ENCODE peak calls at places on chromosomes 5 and 9, in five cellular contexts. One of them, this sample, is unnamed. For H3K9me3, the result is how much of the 10 kb centered on the place peaks cover.

GRCh38 chr9:35996358-35996970 is 38.5 kb upstream of the OR2S2 start:
- DNase-seq in right atrium auricular region: no peak
- DNase-seq in stomach: no peak
- DNase-seq in H9: peak
- DNase-seq in small intestine: no peak
- DNase-seq in this sample: no peak

GRCh38 chr5:158135682-158136176 is 276.8 kb upstream of the CLINT1 start:
- DNase-seq in small intestine: no peak
- DNase-seq in H9: peak
- DNase-seq in right atrium auricular region: no peak
- DNase-seq in stomach: no peak
- DNase-seq in this sample: peak

GRCh38 chr5:138753794-138754698 is 821 bp downstream of the CTNNA1 start:
- DNase-seq in small intestine: peak
- DNase-seq in H9: peak
- DNase-seq in stomach: peak
- DNase-seq in right atrium auricular region: peak
- DNase-seq in this sample: no peak

GRCh38 chr9:93139365-93140182 is 5.5 kb upstream of the NINJ1 start:
- DNase-seq in stomach: no peak
- DNase-seq in small intestine: no peak
- DNase-seq in H9: no peak
- DNase-seq in right atrium auricular region: no peak
- DNase-seq in this sample: no peak

GRCh38 chr5:170576602-170577584 is 73.1 kb downstream of the KCNIP1 start:
- DNase-seq in stomach: no peak
- DNase-seq in right atrium auricular region: no peak
- DNase-seq in small intestine: peak
- DNase-seq in H9: no peak
- DNase-seq in this sample: no peak

GRCh38 chr5:115602585-115603125 is 376 bp upstream of the TICAM2 start:
- DNase-seq in right atrium auricular region: no peak
- DNase-seq in stomach: no peak
- DNase-seq in H9: no peak
- DNase-seq in small intestine: no peak
- DNase-seq in this sample: no peak

GRCh38 chr5:156594406-156594805 is 255.7 kb upstream of the PPP1R2B start:
- DNase-seq in right atrium auricular region: no peak
- DNase-seq in H9: no peak
- DNase-seq in small intestine: no peak
- DNase-seq in stomach: no peak
- DNase-seq in this sample: no peak

GRCh38 chr9:6944093-6944551 is 186.3 kb downstream of the KDM4C start:
- DNase-seq in small intestine: peak
- DNase-seq in right atrium auricular region: no peak
- DNase-seq in stomach: no peak
- DNase-seq in H9: no peak
- DNase-seq in this sample: no peak

GRCh38 chr5:96809898-96810297 is 2.2 kb upstream of the ERAP1 start:
- DNase-seq in stomach: no peak
- DNase-seq in H9: no peak
- DNase-seq in small intestine: no peak
- DNase-seq in right atrium auricular region: no peak
- DNase-seq in this sample: no peak

GRCh38 chr5:36657563-36657995 is 51.2 kb downstream of the SLC1A3 start:
- DNase-seq in H9: no peak
- DNase-seq in stomach: peak
- DNase-seq in small intestine: peak
- DNase-seq in right atrium auricular region: peak
- DNase-seq in this sample: no peak

GRCh38 chr5:150227606-150228273 is 37.9 kb downstream of the SLC6A7 start:
- DNase-seq in right atrium auricular region: no peak
- DNase-seq in stomach: no peak
- DNase-seq in H9: no peak
- DNase-seq in small intestine: no peak
- DNase-seq in this sample: no peak

GRCh38 chr5:100553209-100553608 is 18.0 kb downstream of the FAM174A start:
- DNase-seq in stomach: no peak
- DNase-seq in H9: no peak
- DNase-seq in small intestine: no peak
- DNase-seq in right atrium auricular region: no peak
- DNase-seq in this sample: no peak

GRCh38 chr5:178992291-178992895 is 2.7 kb downstream of the GRM6 start:
- DNase-seq in stomach: no peak
- DNase-seq in small intestine: no peak
- DNase-seq in right atrium auricular region: no peak
- DNase-seq in H9: no peak
- DNase-seq in this sample: no peak

GRCh38 chr5:61467766-61468482 is 135.9 kb downstream of the ZSWIM6 start:
- DNase-seq in H9: no peak
- DNase-seq in right atrium auricular region: no peak
- DNase-seq in stomach: no peak
- DNase-seq in small intestine: no peak
- DNase-seq in this sample: no peak

GRCh38 chr9:71737455-71737854 is 30.9 kb downstream of the CEMIP2 start:
- DNase-seq in small intestine: peak
- DNase-seq in stomach: peak
- DNase-seq in H9: no peak
- DNase-seq in right atrium auricular region: no peak
- DNase-seq in this sample: no peak

GRCh38 chr5:91598216-91598615 is 215.1 kb upstream of the ARRDC3 start:
- DNase-seq in H9: no peak
- DNase-seq in right atrium auricular region: no peak
- DNase-seq in stomach: no peak
- DNase-seq in small intestine: no peak
- DNase-seq in this sample: no peak

GRCh38 chr9:127634021-127634420 is 21.9 kb downstream of the STXBP1 start:
- DNase-seq in right atrium auricular region: no peak
- DNase-seq in stomach: no peak
- DNase-seq in small intestine: peak
- DNase-seq in H9: no peak
- DNase-seq in this sample: no peak

GRCh38 chr5:94375801-94376200 is 242.6 kb downstream of the KIAA0825 start:
- DNase-seq in stomach: no peak
- DNase-seq in right atrium auricular region: no peak
- DNase-seq in H9: no peak
- DNase-seq in small intestine: peak
- DNase-seq in this sample: no peak

GRCh38 chr9:131402073-131402472 is 8.2 kb downstream of the PRRC2B start:
- DNase-seq in right atrium auricular region: no peak
- DNase-seq in H9: no peak
- DNase-seq in stomach: no peak
- DNase-seq in small intestine: no peak
- DNase-seq in this sample: no peak

GRCh38 chr5:170791325-170791954 is 7.9 kb downstream of the GABRP start:
- DNase-seq in stomach: peak
- DNase-seq in right atrium auricular region: peak
- DNase-seq in small intestine: peak
- DNase-seq in H9: peak
- DNase-seq in this sample: peak

GRCh38 chr5:142246263-142246662 is 78.6 kb downstream of the SPRY4 start:
- DNase-seq in small intestine: no peak
- DNase-seq in H9: no peak
- DNase-seq in stomach: peak
- DNase-seq in right atrium auricular region: peak
- DNase-seq in this sample: no peak

GRCh38 chr9:130599625-130600024 is 20.2 kb downstream of the FUBP3 start:
- DNase-seq in small intestine: no peak
- DNase-seq in right atrium auricular region: no peak
- DNase-seq in H9: peak
- DNase-seq in stomach: no peak
- DNase-seq in this sample: no peak

GRCh38 chr5:140043508-140043872 is 391 bp upstream of the NRG2 start:
- DNase-seq in right atrium auricular region: no peak
- DNase-seq in small intestine: no peak
- DNase-seq in stomach: no peak
- DNase-seq in H9: peak
- DNase-seq in this sample: no peak

GRCh38 chr9:91341258-91341746 is 20.4 kb downstream of the AUH start:
- DNase-seq in H9: no peak
- DNase-seq in small intestine: no peak
- DNase-seq in right atrium auricular region: no peak
- DNase-seq in stomach: no peak
- DNase-seq in this sample: no peak

GRCh38 chr5:78727786-78728761 is 79.5 kb upstream of the LHFPL2 start:
- DNase-seq in small intestine: peak
- DNase-seq in stomach: peak
- DNase-seq in H9: no peak
- DNase-seq in right atrium auricular region: no peak
- DNase-seq in this sample: no peak

GRCh38 chr5:135190345-135191083 is 156.5 kb upstream of the PITX1 start:
- DNase-seq in small intestine: no peak
- DNase-seq in right atrium auricular region: peak
- DNase-seq in stomach: no peak
- DNase-seq in H9: no peak
- DNase-seq in this sample: no peak

GRCh38 chr5:164772122-164772521 is 1266.7 kb downstream of the MAT2B start:
- DNase-seq in H9: no peak
- DNase-seq in right atrium auricular region: no peak
- DNase-seq in stomach: no peak
- DNase-seq in small intestine: no peak
- DNase-seq in this sample: no peak

GRCh38 chr5:59042201-59042600 is 459.3 kb downstream of the RAB3C start:
- DNase-seq in H9: no peak
- DNase-seq in stomach: no peak
- DNase-seq in small intestine: no peak
- DNase-seq in right atrium auricular region: no peak
- DNase-seq in this sample: no peak

DNA sequence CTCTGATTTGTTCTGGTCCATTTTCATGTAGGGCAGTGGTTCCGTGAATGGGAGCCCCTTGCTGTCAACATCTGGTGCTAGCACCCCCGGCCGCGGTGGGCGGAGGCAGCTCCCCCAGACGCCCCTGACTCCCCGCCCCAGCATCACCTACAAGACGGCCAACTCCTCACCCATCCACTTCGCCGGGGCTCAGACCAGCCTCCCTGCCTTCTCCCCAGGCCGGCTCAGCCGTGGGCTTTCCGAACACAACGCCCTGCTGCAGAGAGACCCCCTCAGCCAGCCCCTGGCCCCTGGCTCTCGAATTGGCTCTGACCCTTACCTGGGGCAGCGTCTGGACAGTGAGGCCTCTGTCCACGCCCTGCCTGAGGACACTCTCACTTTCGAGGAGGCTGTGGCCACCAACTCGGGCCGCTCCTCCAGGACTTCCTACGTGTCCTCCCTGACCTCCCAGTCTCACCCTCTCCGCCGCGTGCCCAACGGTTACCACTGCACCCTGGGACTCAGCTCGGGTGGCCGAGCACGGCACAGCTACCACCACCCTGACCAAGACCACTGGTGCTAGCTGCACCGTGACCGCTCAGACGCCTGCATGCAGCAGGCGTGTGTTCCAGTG is 244.0 kb downstream of the CACNA1B start:
- DNase-seq in right atrium auricular region: no peak
- DNase-seq in stomach: no peak
- DNase-seq in H9: no peak
- DNase-seq in small intestine: no peak
- DNase-seq in this sample: no peak
- H3K9me3 ChIP-seq in right atrium auricular region: under half
- H3K9me3 ChIP-seq in stomach: under half
- H3K9me3 ChIP-seq in H9: half or more
- H3K9me3 ChIP-seq in small intestine: under half
- H3K9me3 ChIP-seq in this sample: under half

GRCh38 chr5:14806452-14806851 is 65.1 kb downstream of the ANKH start:
- DNase-seq in right atrium auricular region: peak
- DNase-seq in small intestine: no peak
- DNase-seq in stomach: no peak
- DNase-seq in H9: no peak
- DNase-seq in this sample: no peak

GRCh38 chr5:14802541-14802940 is 69.0 kb downstream of the ANKH start:
- DNase-seq in H9: no peak
- DNase-seq in right atrium auricular region: no peak
- DNase-seq in small intestine: no peak
- DNase-seq in stomach: no peak
- DNase-seq in this sample: no peak

GRCh38 chr5:14807471-14807870 is 64.1 kb downstream of the ANKH start:
- DNase-seq in stomach: no peak
- DNase-seq in H9: no peak
- DNase-seq in right atrium auricular region: no peak
- DNase-seq in small intestine: no peak
- DNase-seq in this sample: no peak

DNA sequence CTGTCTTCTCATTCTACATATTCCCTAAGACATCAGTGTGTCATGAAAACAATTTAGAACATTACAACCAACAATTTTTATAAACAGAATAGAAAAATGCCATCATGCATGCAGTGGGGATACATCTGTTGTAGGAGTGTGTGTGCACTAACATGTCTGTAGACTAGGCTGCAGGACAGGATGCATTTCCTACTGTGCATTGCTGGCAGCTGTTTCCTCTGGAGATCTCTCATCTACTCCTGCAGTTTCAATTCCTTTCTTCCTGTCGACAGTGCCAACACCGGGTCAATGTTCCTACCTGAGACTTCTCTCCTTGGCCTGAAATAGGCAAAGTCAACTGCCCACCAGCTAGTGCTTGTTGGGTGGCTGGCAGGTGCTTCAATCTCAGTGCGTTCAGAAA is 69.8 kb downstream of the ANKH start:
- DNase-seq in H9: no peak
- DNase-seq in stomach: no peak
- DNase-seq in right atrium auricular region: no peak
- DNase-seq in small intestine: no peak
- DNase-seq in this sample: no peak
- H3K27ac ChIP-seq in H9: no peak
- H3K27ac ChIP-seq in stomach: no peak
- H3K27ac ChIP-seq in right atrium auricular region: no peak
- H3K27ac ChIP-seq in small intestine: no peak
- H3K27ac ChIP-seq in this sample: no peak

DNA sequence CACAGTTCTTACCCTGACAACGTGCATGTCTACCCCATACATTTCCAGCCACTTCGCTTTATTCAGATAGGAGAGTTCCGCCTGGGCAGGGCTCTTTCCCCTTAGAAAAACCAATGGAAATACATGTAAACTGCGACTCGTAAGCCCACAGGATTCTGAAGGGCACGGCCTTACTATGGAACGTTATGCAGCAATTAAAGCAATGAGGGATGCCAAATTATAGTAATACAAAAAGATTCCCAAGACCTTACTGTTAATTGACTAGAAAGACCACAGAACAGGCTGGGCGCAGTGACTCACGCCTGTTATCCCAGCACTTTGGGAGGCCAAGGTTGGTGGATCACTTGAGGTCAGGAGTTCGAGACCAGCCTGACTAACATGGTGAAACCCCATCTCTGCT is 64.5 kb downstream of the EPB41L4B start:
- DNase-seq in H9: no peak
- DNase-seq in small intestine: no peak
- DNase-seq in stomach: no peak
- DNase-seq in right atrium auricular region: no peak
- DNase-seq in this sample: no peak
- H3K9me3 ChIP-seq in H9: under half
- H3K9me3 ChIP-seq in small intestine: under half
- H3K9me3 ChIP-seq in stomach: under half
- H3K9me3 ChIP-seq in right atrium auricular region: under half
- H3K9me3 ChIP-seq in this sample: under half

GRCh38 chr5:177458122-177458681 is 11.6 kb downstream of the PRR7 start:
- DNase-seq in right atrium auricular region: no peak
- DNase-seq in small intestine: no peak
- DNase-seq in H9: no peak
- DNase-seq in stomach: no peak
- DNase-seq in this sample: no peak
- H3K27ac ChIP-seq in right atrium auricular region: no peak
- H3K27ac ChIP-seq in small intestine: no peak
- H3K27ac ChIP-seq in H9: no peak
- H3K27ac ChIP-seq in stomach: peak
- H3K27ac ChIP-seq in this sample: no peak

GRCh38 chr9:122567901-122568300 is 15.0 kb downstream of the OR1N2 start:
- DNase-seq in right atrium auricular region: no peak
- DNase-seq in H9: no peak
- DNase-seq in small intestine: no peak
- DNase-seq in stomach: no peak
- DNase-seq in this sample: no peak
- H3K9me3 ChIP-seq in right atrium auricular region: under half
- H3K9me3 ChIP-seq in H9: half or more
- H3K9me3 ChIP-seq in small intestine: under half
- H3K9me3 ChIP-seq in stomach: under half
- H3K9me3 ChIP-seq in this sample: under half